ENCODE peak calls at places on chromosome 19, in seven cellular contexts. I, F, R, A, K, M and X are unnamed samples.

GRCh38 chr19:35712529-35712909 is 5.3 kb upstream of the KMT2B start:
- DNase-seq in I (no peak), F (no peak), R (no peak), A (no peak), K (no peak), M (no peak), X (no peak)

GRCh38 chr19:55451522-55452380 is 8.7 kb upstream of the SHISA7 start:
- DNase-seq in I (no peak), F (no peak), R (no peak), A (no peak), K (no peak), M (no peak), X (no peak)

GRCh38 chr19:45771331-45771933 is 2.4 kb upstream of the SIX5 start:
- DNase-seq in I (no peak), F (no peak), R (no peak), A (no peak), K (no peak), M (no peak), X (no peak)

GRCh38 chr19:19534556-19535265 is 3.4 kb upstream of the CILP2 start:
- DNase-seq in I (no peak), F (no peak), R (no peak), A (no peak), K (no peak), M (no peak), X (no peak)

GRCh38 chr19:39514840-39515550 is at the start of gene SELENOV:
- DNase-seq in I (no peak), F (no peak), R (no peak), A (no peak), K (no peak), M (no peak), X (no peak)

GRCh38 chr19:32471811-32472210 is 66.2 kb downstream of the DPY19L3 start:
- DNase-seq in I (no peak), F (no peak), R (no peak), A (no peak), K (no peak), M (no peak), X (no peak)

GRCh38 chr19:11203194-11204075 is 6.1 kb upstream of the KANK2 start:
- DNase-seq in I (peak; percentile 35), F (peak; percentile 67), R (peak; percentile 89), A (peak; percentile 70), K (peak; percentile 34), M (peak; percentile 80), X (no peak)

GRCh38 chr19:37077615-37077928 is 661 bp upstream of the ZNF420 start:
- DNase-seq in I (no peak), F (no peak), R (no peak), A (no peak), K (no peak), M (no peak), X (peak; percentile 13)

GRCh38 chr19:461664-462551 is 1.1 kb upstream of the SHC2 start:
- DNase-seq in I (no peak), F (peak; percentile 67), R (no peak), A (no peak), K (no peak), M (no peak), X (no peak)

GRCh38 chr19:10758978-10759377 is 41.1 kb downstream of the DNM2 start:
- DNase-seq in I (no peak), F (no peak), R (no peak), A (no peak), K (no peak), M (no peak), X (no peak)

GRCh38 chr19:38977445-38978314 is 2.1 kb upstream of the FBXO17 start:
- DNase-seq in I (no peak), F (no peak), R (no peak), A (no peak), K (no peak), M (no peak), X (no peak)

GRCh38 chr19:16200038-16200775 is 2.5 kb downstream of the AP1M1 start:
- DNase-seq in I (no peak), F (no peak), R (no peak), A (no peak), K (no peak), M (peak; percentile 78), X (no peak)

GRCh38 chr19:33293255-33294057 is 8.9 kb downstream of the CEBPA start:
- DNase-seq in I (no peak), F (peak; percentile 54), R (no peak), A (no peak), K (peak; percentile 45), M (peak; percentile 68), X (no peak)

GRCh38 chr19:47518139-47518538 is 3.3 kb upstream of the NAPA start:
- DNase-seq in I (no peak), F (peak; percentile 40), R (no peak), A (no peak), K (no peak), M (peak; percentile 26), X (no peak)

GRCh38 chr19:19997656-19998268 is 41.5 kb downstream of the ZNF682 start:
- DNase-seq in I (no peak), F (peak; percentile 24), R (no peak), A (no peak), K (no peak), M (no peak), X (no peak)

GRCh38 chr19:39492788-39493187 is 6.0 kb upstream of the DLL3 start:
- DNase-seq in I (no peak), F (no peak), R (no peak), A (no peak), K (no peak), M (no peak), X (no peak)

GRCh38 chr19:51690359-51691121 is 2.6 kb upstream of the SPACA6 start:
- DNase-seq in I (peak; percentile 56), F (peak; percentile 59), R (peak; percentile 76), A (no peak), K (no peak), M (peak; percentile 80), X (no peak)

GRCh38 chr19:12723643-12724426 is at the start of gene TNPO2:
- DNase-seq in I (no peak), F (peak; percentile 69), R (peak; percentile 59), A (no peak), K (no peak), M (peak; percentile 69), X (no peak)

GRCh38 chr19:38209671-38210457 is 14.2 kb downstream of the DPF1 start:
- DNase-seq in I (peak; percentile 29), F (peak; percentile 47), R (peak; percentile 86), A (peak; percentile 69), K (no peak), M (peak; percentile 92), X (no peak)

GRCh38 chr19:16402076-16402475 is 69.7 kb downstream of the EPS15L1 start:
- DNase-seq in I (no peak), F (no peak), R (no peak), A (no peak), K (no peak), M (peak; percentile 44), X (no peak)

GRCh38 chr19:56348289-56348877 is 33.7 kb upstream of the ZSCAN5A start:
- DNase-seq in I (no peak), F (no peak), R (no peak), A (no peak), K (no peak), M (no peak), X (no peak)

DNA sequence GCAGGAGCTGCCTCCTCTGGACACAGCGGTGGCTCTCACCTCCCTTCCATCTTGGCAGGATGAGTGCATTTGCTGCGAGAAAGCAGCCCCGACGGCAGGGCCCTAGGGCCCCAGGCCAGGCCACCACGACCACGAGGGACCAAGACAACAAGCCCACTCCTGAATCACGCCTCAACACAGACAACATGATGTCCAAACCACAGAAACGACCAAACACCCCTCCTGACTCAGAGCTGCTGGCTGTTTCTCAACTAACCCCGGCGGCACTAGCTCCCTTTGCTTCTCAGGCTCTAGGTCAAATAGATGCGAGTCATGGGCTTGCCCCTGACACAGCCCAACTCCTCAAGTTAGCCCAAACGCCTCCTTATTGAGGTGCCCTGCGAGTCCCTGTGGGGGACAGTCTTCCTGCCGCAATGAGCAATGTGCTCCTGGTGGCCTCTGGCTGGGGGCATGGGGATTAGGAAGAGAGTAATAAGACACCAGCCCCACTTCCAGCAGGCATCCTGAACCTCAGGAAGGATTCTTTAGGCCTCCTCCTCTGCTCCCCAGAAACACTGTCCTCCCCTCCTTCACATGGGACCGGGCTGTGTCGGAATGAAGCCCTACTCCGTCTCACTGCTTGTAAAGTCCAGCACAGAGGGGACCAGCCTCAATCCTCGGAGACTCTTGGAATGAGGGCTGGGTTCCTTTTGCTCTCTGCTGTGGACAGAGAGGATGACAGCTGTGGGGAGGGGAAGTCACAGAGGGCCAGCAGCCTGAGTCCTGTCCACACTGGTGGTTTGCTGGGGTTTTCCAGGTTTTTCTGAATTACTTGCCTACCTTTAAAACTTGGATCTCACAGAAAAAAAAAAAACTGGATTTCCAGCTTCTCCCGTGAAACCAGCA is 6.9 kb upstream of the ATF5 start:
- DNase-seq in I (peak; percentile 45), F (no peak), R (no peak), A (no peak), K (no peak), M (peak; percentile 65), X (no peak)
- H3K4me3 ChIP-seq in I (no peak overlapping the region), F (no peak overlapping the region), R (no peak overlapping the region), A (no peak overlapping the region), K (no peak overlapping the region), M (no peak overlapping the region), X (no peak overlapping the region)

DNA sequence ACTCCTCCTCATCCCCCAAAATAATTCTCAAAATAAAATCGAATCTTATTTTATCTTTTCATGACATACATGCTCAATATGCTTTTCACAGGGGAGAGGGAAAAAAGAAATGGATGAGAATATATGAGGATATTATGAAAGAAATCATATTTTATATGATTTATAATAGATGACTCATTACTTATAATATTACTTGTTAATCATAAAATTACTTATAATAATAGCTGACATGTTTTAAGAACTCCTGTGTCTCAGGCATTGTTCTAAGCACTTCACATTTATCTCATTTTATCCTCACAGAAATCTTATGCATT is 3.0 kb upstream of the CEACAM3 start:
- DNase-seq in I (no peak), F (no peak), R (no peak), A (no peak), K (no peak), M (no peak), X (no peak)
- H3K4me3 ChIP-seq in I (no peak overlapping the region), F (no peak overlapping the region), R (no peak overlapping the region), A (no peak overlapping the region), K (no peak overlapping the region), M (no peak overlapping the region), X (no peak overlapping the region)

GRCh38 chr19:58097349-58097748 is 682 bp downstream of the ZSCAN18 start:
- DNase-seq in I (no peak), F (no peak), R (no peak), A (no peak), K (no peak), M (no peak), X (no peak)
- H3K4me3 ChIP-seq in I (peak overlapping the region; percentile 93), F (peak overlapping the region; percentile 93), R (peak overlapping the region; percentile 100), A (peak overlapping the region; percentile 99), K (peak overlapping the region; percentile 72), M (peak overlapping the region; percentile 94), X (peak overlapping the region; percentile 97)

DNA sequence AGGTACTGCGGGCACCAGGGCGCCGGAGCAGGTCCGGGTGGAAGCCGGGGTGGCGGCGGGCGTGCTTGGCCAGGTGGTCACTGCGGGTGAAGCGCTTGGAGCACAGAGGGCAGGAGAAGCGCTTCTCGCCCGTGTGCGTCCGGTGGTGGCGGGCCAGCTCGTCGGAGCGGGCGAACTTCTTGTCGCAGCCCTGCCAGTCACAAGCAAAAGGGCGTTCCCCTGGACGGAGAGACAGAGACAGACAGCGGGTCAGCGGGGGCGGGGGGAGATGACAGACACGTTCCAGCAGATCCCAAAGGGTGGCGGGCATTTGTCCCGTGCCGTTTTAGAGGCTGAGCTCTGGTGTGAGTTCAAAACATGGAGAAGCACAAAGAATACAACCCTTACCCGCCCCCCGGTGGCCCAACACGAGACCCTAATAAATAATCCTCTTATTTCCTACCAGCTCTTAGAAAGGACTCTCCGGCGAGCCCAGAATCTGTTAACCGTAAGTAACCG is 6.3 kb upstream of the REXO1 start:
- DNase-seq in I (no peak), F (peak; percentile 36), R (peak; percentile 82), A (no peak), K (no peak), M (no peak), X (no peak)
- H3K4me3 ChIP-seq in I (peak overlapping the region; percentile 23), F (peak overlapping the region; percentile 55), R (peak overlapping the region; percentile 67), A (peak overlapping the region; percentile 4), K (peak overlapping the region; percentile 42), M (no peak overlapping the region), X (no peak overlapping the region)